ENCODE peak calls at places on chromosomes 12 and 14, in nine cellular contexts. One of them, this sample, is unnamed.

GRCh38 chr12:11839093-11839641 is 189.7 kb downstream of the ETV6 start:
- DNase-seq in GM12878: no peak
- DNase-seq in K562: no peak
- DNase-seq in SK-N-SH: no peak
- DNase-seq in A549: no peak
- DNase-seq in HCT116: no peak
- DNase-seq in H1: no peak
- DNase-seq in HepG2: no peak
- DNase-seq in endothelial cell of umbilical vein: peak; percentile 93
- DNase-seq in this sample: peak; percentile 47

GRCh38 chr12:26891704-26892103 is 46.1 kb downstream of the INTS13 start:
- DNase-seq in H1: no peak
- DNase-seq in HepG2: no peak
- DNase-seq in endothelial cell of umbilical vein: no peak
- DNase-seq in A549: no peak
- DNase-seq in GM12878: no peak
- DNase-seq in SK-N-SH: no peak
- DNase-seq in HCT116: no peak
- DNase-seq in K562: no peak
- DNase-seq in this sample: no peak

GRCh38 chr12:132560421-132560830 is 50.0 kb downstream of the LRCOL1 start:
- DNase-seq in SK-N-SH: peak; percentile 82
- DNase-seq in HepG2: no peak
- DNase-seq in A549: peak; percentile 39
- DNase-seq in GM12878: no peak
- DNase-seq in H1: no peak
- DNase-seq in HCT116: no peak
- DNase-seq in endothelial cell of umbilical vein: peak; percentile 26
- DNase-seq in K562: peak; percentile 84
- DNase-seq in this sample: peak; percentile 66

GRCh38 chr14:30227871-30228270 is 300.2 kb upstream of the PRKD1 start:
- DNase-seq in K562: no peak
- DNase-seq in GM12878: no peak
- DNase-seq in A549: no peak
- DNase-seq in SK-N-SH: no peak
- DNase-seq in endothelial cell of umbilical vein: peak; percentile 75
- DNase-seq in H1: no peak
- DNase-seq in HCT116: no peak
- DNase-seq in HepG2: no peak
- DNase-seq in this sample: no peak

GRCh38 chr14:71103662-71104484 is 196.6 kb downstream of the PCNX1 start:
- DNase-seq in SK-N-SH: peak; percentile 46
- DNase-seq in GM12878: peak; percentile 13
- DNase-seq in K562: peak; percentile 40
- DNase-seq in endothelial cell of umbilical vein: peak; percentile 68
- DNase-seq in A549: peak; percentile 62
- DNase-seq in HCT116: peak; percentile 41
- DNase-seq in HepG2: peak; percentile 50
- DNase-seq in H1: no peak
- DNase-seq in this sample: peak; percentile 72

GRCh38 chr14:77053046-77053841 is 24.7 kb upstream of the IRF2BPL start:
- DNase-seq in HCT116: no peak
- DNase-seq in H1: peak; percentile 70
- DNase-seq in A549: peak; percentile 65
- DNase-seq in K562: peak; percentile 72
- DNase-seq in SK-N-SH: peak; percentile 93
- DNase-seq in GM12878: no peak
- DNase-seq in endothelial cell of umbilical vein: peak; percentile 81
- DNase-seq in HepG2: peak; percentile 70
- DNase-seq in this sample: peak; percentile 92

GRCh38 chr14:61281186-61281676 is at the start of gene TMEM30B:
- DNase-seq in GM12878: no peak
- DNase-seq in K562: no peak
- DNase-seq in A549: no peak
- DNase-seq in HCT116: no peak
- DNase-seq in endothelial cell of umbilical vein: no peak
- DNase-seq in SK-N-SH: no peak
- DNase-seq in H1: peak; percentile 70
- DNase-seq in HepG2: no peak
- DNase-seq in this sample: no peak

GRCh38 chr12:124008629-124009028 is 35.6 kb downstream of the ZNF664 start:
- DNase-seq in HepG2: no peak
- DNase-seq in H1: no peak
- DNase-seq in GM12878: no peak
- DNase-seq in K562: no peak
- DNase-seq in endothelial cell of umbilical vein: no peak
- DNase-seq in A549: no peak
- DNase-seq in SK-N-SH: no peak
- DNase-seq in HCT116: no peak
- DNase-seq in this sample: no peak

GRCh38 chr12:29620030-29620429 is 122.5 kb upstream of the OVCH1 start:
- DNase-seq in HepG2: no peak
- DNase-seq in A549: no peak
- DNase-seq in HCT116: no peak
- DNase-seq in SK-N-SH: no peak
- DNase-seq in endothelial cell of umbilical vein: no peak
- DNase-seq in H1: no peak
- DNase-seq in K562: no peak
- DNase-seq in GM12878: no peak
- DNase-seq in this sample: no peak

GRCh38 chr14:55416866-55417265 is 5.2 kb upstream of the ATG14 start:
- DNase-seq in K562: peak; percentile 30
- DNase-seq in A549: peak; percentile 51
- DNase-seq in endothelial cell of umbilical vein: no peak
- DNase-seq in H1: no peak
- DNase-seq in HCT116: peak; percentile 53
- DNase-seq in HepG2: no peak
- DNase-seq in GM12878: no peak
- DNase-seq in SK-N-SH: no peak
- DNase-seq in this sample: peak; percentile 54
- TF ChIP-seq MAX in K562: no peak
- TF ChIP-seq MAX in A549: no peak
- TF ChIP-seq MAX in endothelial cell of umbilical vein: no peak
- TF ChIP-seq MAX in H1: no peak
- TF ChIP-seq MAX in HCT116: no peak
- TF ChIP-seq MAX in HepG2: no peak
- TF ChIP-seq MAX in GM12878: no peak
- TF ChIP-seq MAX in SK-N-SH: no peak
- TF ChIP-seq MAX in this sample: no peak

GRCh38 chr12:14934511-14934910 is 3.8 kb downstream of the ERP27 start:
- DNase-seq in H1: no peak
- DNase-seq in SK-N-SH: no peak
- DNase-seq in A549: no peak
- DNase-seq in K562: no peak
- DNase-seq in endothelial cell of umbilical vein: no peak
- DNase-seq in GM12878: no peak
- DNase-seq in HepG2: no peak
- DNase-seq in HCT116: no peak
- DNase-seq in this sample: no peak

GRCh38 chr12:14928946-14929345 is 9.4 kb downstream of the ERP27 start:
- DNase-seq in HepG2: no peak
- DNase-seq in A549: no peak
- DNase-seq in K562: no peak
- DNase-seq in HCT116: peak; percentile 28
- DNase-seq in SK-N-SH: no peak
- DNase-seq in endothelial cell of umbilical vein: peak; percentile 40
- DNase-seq in H1: no peak
- DNase-seq in GM12878: no peak
- DNase-seq in this sample: no peak

GRCh38 chr12:14931359-14931758 is 7.0 kb downstream of the ERP27 start:
- DNase-seq in GM12878: no peak
- DNase-seq in HCT116: no peak
- DNase-seq in HepG2: no peak
- DNase-seq in K562: no peak
- DNase-seq in endothelial cell of umbilical vein: no peak
- DNase-seq in SK-N-SH: no peak
- DNase-seq in A549: no peak
- DNase-seq in H1: no peak
- DNase-seq in this sample: no peak

GRCh38 chr12:14930299-14930698 is 8.0 kb downstream of the ERP27 start:
- DNase-seq in HepG2: no peak
- DNase-seq in H1: no peak
- DNase-seq in HCT116: no peak
- DNase-seq in SK-N-SH: no peak
- DNase-seq in A549: no peak
- DNase-seq in GM12878: no peak
- DNase-seq in K562: no peak
- DNase-seq in endothelial cell of umbilical vein: peak; percentile 46
- DNase-seq in this sample: no peak

DNA sequence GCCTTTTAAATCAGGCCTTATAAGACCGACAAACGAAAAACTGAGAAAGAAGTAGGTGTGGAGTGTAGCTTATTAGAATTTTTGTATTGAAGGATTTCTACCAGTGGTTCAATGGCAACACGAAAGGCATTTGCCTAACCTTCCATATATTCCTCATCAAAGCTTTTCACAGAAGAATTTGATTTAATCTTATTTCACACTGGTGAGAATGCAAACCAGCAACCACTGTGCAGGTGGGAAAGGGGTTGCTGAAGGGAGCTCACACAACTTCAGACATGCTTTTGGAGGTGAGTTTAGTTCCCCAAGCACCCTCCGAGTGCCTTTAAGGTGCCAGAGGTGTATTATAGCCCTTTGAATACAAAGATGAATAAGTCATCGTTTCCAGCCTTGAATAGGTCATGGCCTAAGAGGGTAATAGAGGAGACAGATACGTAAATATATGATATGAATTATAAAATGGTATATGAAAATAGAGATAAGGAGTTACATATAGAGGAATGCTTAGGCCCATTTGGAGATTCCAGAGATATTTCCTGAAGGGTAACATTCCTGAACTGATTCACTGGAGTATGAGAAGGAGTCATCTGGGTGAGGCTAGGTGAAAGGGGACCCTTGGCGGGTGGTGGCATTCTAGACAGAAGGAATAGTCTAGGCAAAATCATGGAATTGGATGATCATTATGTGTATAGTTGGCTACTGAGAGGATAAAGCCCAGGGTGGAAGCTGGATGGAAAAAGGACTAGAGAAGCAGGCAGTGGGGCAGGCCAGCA is 6.4 kb downstream of the ERP27 start:
- DNase-seq in H1: no peak
- DNase-seq in HepG2: no peak
- DNase-seq in SK-N-SH: no peak
- DNase-seq in HCT116: no peak
- DNase-seq in GM12878: no peak
- DNase-seq in K562: no peak
- DNase-seq in A549: no peak
- DNase-seq in endothelial cell of umbilical vein: no peak
- DNase-seq in this sample: no peak
- H3K4me3 ChIP-seq in H1: no peak overlapping the region
- H3K4me3 ChIP-seq in HepG2: no peak overlapping the region
- H3K4me3 ChIP-seq in SK-N-SH: no peak overlapping the region
- H3K4me3 ChIP-seq in HCT116: no peak overlapping the region
- H3K4me3 ChIP-seq in GM12878: no peak overlapping the region
- H3K4me3 ChIP-seq in K562: no peak overlapping the region
- H3K4me3 ChIP-seq in A549: no peak overlapping the region
- H3K4me3 ChIP-seq in endothelial cell of umbilical vein: no peak overlapping the region
- H3K4me3 ChIP-seq in this sample: no peak overlapping the region

GRCh38 chr14:93081875-93082570 is 33.7 kb downstream of the ITPK1 start:
- DNase-seq in endothelial cell of umbilical vein: no peak
- DNase-seq in GM12878: no peak
- DNase-seq in K562: no peak
- DNase-seq in SK-N-SH: no peak
- DNase-seq in HCT116: no peak
- DNase-seq in A549: no peak
- DNase-seq in H1: no peak
- DNase-seq in HepG2: no peak
- DNase-seq in this sample: peak; percentile 53
- TF ChIP-seq MAX in endothelial cell of umbilical vein: no peak
- TF ChIP-seq MAX in GM12878: no peak
- TF ChIP-seq MAX in K562: no peak
- TF ChIP-seq MAX in SK-N-SH: no peak
- TF ChIP-seq MAX in HCT116: no peak
- TF ChIP-seq MAX in A549: no peak
- TF ChIP-seq MAX in H1: no peak
- TF ChIP-seq MAX in HepG2: no peak
- TF ChIP-seq MAX in this sample: no peak

GRCh38 chr14:91300957-91301356 is 56.5 kb upstream of the GPR68 start:
- DNase-seq in SK-N-SH: no peak
- DNase-seq in GM12878: no peak
- DNase-seq in H1: no peak
- DNase-seq in K562: no peak
- DNase-seq in endothelial cell of umbilical vein: no peak
- DNase-seq in HCT116: no peak
- DNase-seq in A549: no peak
- DNase-seq in HepG2: no peak
- DNase-seq in this sample: no peak

GRCh38 chr14:91303924-91304229 is 59.4 kb upstream of the GPR68 start:
- DNase-seq in SK-N-SH: no peak
- DNase-seq in endothelial cell of umbilical vein: no peak
- DNase-seq in H1: no peak
- DNase-seq in GM12878: no peak
- DNase-seq in K562: no peak
- DNase-seq in A549: no peak
- DNase-seq in HepG2: no peak
- DNase-seq in HCT116: no peak
- DNase-seq in this sample: no peak

GRCh38 chr14:91305650-91306431 is 61.3 kb upstream of the GPR68 start:
- DNase-seq in A549: no peak
- DNase-seq in K562: no peak
- DNase-seq in HCT116: no peak
- DNase-seq in GM12878: no peak
- DNase-seq in H1: no peak
- DNase-seq in endothelial cell of umbilical vein: no peak
- DNase-seq in SK-N-SH: no peak
- DNase-seq in HepG2: no peak
- DNase-seq in this sample: no peak

GRCh38 chr14:91302391-91302790 is 57.9 kb upstream of the GPR68 start:
- DNase-seq in endothelial cell of umbilical vein: no peak
- DNase-seq in GM12878: no peak
- DNase-seq in HepG2: no peak
- DNase-seq in SK-N-SH: no peak
- DNase-seq in A549: no peak
- DNase-seq in K562: no peak
- DNase-seq in HCT116: no peak
- DNase-seq in H1: no peak
- DNase-seq in this sample: no peak

DNA sequence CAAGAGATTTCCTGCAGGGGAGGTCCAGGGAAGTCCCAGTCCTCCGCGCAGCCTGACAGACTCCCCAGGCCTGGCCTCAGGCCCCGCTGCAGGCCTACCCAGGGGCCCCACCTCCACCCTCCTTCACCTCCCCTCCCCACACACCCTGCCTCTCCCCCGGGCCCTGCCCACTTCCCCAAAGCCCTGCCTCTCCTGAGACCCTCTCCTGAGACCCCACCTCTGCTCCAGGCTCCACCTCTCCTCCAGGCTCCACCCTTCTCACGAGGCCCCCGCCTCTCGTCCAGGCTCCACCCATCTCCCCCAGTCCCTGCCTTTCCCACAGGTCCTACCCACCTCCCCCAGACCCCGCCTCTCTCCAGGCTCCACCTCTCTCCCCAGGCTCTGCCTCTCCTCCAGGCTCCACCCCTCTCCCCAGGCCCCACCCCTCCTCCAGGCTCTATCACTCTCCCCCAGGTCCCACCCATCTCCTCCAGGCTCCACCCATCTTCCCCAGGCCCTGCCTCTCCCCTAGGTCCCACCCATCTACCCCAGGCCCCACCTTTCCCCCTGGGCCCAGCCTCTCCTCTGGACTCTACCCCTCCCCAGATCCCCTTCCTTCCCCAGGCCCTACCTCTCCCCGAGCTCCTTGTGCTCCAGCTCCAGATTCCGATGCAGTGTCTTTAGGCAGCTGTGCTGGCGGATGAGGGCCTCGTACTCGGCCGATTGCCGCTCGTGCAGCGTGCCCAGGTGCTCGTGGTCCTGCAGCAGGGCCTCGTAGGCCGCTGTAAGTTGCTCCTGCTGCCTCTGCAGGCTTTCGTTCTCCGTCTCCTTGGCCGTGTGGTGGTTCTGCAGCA is 58.8 kb upstream of the GPR68 start:
- DNase-seq in HepG2: peak; percentile 28
- DNase-seq in K562: peak; percentile 97
- DNase-seq in A549: peak; percentile 41
- DNase-seq in GM12878: no peak
- DNase-seq in H1: peak; percentile 100
- DNase-seq in endothelial cell of umbilical vein: peak; percentile 38
- DNase-seq in HCT116: peak; percentile 49
- DNase-seq in SK-N-SH: peak; percentile 80
- DNase-seq in this sample: peak; percentile 78
- H3K4me3 ChIP-seq in HepG2: no peak overlapping the region
- H3K4me3 ChIP-seq in K562: no peak overlapping the region
- H3K4me3 ChIP-seq in A549: no peak overlapping the region
- H3K4me3 ChIP-seq in GM12878: no peak overlapping the region
- H3K4me3 ChIP-seq in H1: no peak overlapping the region
- H3K4me3 ChIP-seq in endothelial cell of umbilical vein: no peak overlapping the region
- H3K4me3 ChIP-seq in HCT116: no peak overlapping the region
- H3K4me3 ChIP-seq in SK-N-SH: no peak overlapping the region
- H3K4me3 ChIP-seq in this sample: no peak overlapping the region